ENCODE peak calls at places on chromosome 2, in seven cellular contexts. One of them, this sample, is unnamed.

GRCh38 chr2:27356056-27356381 is 545 bp downstream of the GTF3C2 start:
- DNase-seq in Kasumi-1: peak; percentile 62
- DNase-seq in NCI-H2171: peak; percentile 41
- DNase-seq in HFFc6: peak; percentile 57
- DNase-seq in psoas muscle: peak; percentile 77
- DNase-seq in HAP-1: peak; percentile 78
- DNase-seq in fibroblast of lung: peak; percentile 52
- DNase-seq in this sample: peak; percentile 23

GRCh38 chr2:234257859-234258561 is 207.5 kb downstream of the SPP2 start:
- DNase-seq in Kasumi-1: no peak
- DNase-seq in fibroblast of lung: peak; percentile 99
- DNase-seq in psoas muscle: no peak
- DNase-seq in NCI-H2171: peak; percentile 10
- DNase-seq in HAP-1: peak; percentile 39
- DNase-seq in HFFc6: peak; percentile 97
- DNase-seq in this sample: peak; percentile 51

GRCh38 chr2:134327367-134327766 is 73.5 kb downstream of the MGAT5 start:
- DNase-seq in fibroblast of lung: no peak
- DNase-seq in psoas muscle: no peak
- DNase-seq in HAP-1: no peak
- DNase-seq in Kasumi-1: no peak
- DNase-seq in NCI-H2171: no peak
- DNase-seq in HFFc6: no peak
- DNase-seq in this sample: no peak

GRCh38 chr2:49177194-49177593 is 22.9 kb upstream of the FSHR start:
- DNase-seq in NCI-H2171: no peak
- DNase-seq in psoas muscle: no peak
- DNase-seq in Kasumi-1: no peak
- DNase-seq in HFFc6: no peak
- DNase-seq in fibroblast of lung: no peak
- DNase-seq in HAP-1: no peak
- DNase-seq in this sample: no peak

GRCh38 chr2:144183744-144184143 is 336.2 kb downstream of the ZEB2 start:
- DNase-seq in Kasumi-1: peak; percentile 12
- DNase-seq in fibroblast of lung: peak; percentile 15
- DNase-seq in HFFc6: peak; percentile 72
- DNase-seq in HAP-1: no peak
- DNase-seq in NCI-H2171: no peak
- DNase-seq in psoas muscle: no peak
- DNase-seq in this sample: no peak

GRCh38 chr2:113164234-113164929 is 9.4 kb upstream of the PSD4 start:
- DNase-seq in psoas muscle: no peak
- DNase-seq in HAP-1: no peak
- DNase-seq in NCI-H2171: no peak
- DNase-seq in HFFc6: no peak
- DNase-seq in Kasumi-1: no peak
- DNase-seq in fibroblast of lung: no peak
- DNase-seq in this sample: no peak

GRCh38 chr2:28828382-28828781 is 17.7 kb downstream of the SPDYA start:
- DNase-seq in psoas muscle: no peak
- DNase-seq in NCI-H2171: no peak
- DNase-seq in fibroblast of lung: peak; percentile 50
- DNase-seq in Kasumi-1: no peak
- DNase-seq in HAP-1: no peak
- DNase-seq in HFFc6: no peak
- DNase-seq in this sample: no peak

GRCh38 chr2:64865073-64865830 is 123.9 kb upstream of the SLC1A4 start:
- DNase-seq in Kasumi-1: peak; percentile 47
- DNase-seq in psoas muscle: peak; percentile 79
- DNase-seq in fibroblast of lung: peak; percentile 46
- DNase-seq in NCI-H2171: peak; percentile 59
- DNase-seq in HAP-1: peak; percentile 73
- DNase-seq in HFFc6: peak; percentile 56
- DNase-seq in this sample: no peak

GRCh38 chr2:75327334-75327733 is 128.0 kb upstream of the TACR1 start:
- DNase-seq in HFFc6: no peak
- DNase-seq in NCI-H2171: no peak
- DNase-seq in Kasumi-1: no peak
- DNase-seq in HAP-1: no peak
- DNase-seq in psoas muscle: no peak
- DNase-seq in fibroblast of lung: no peak
- DNase-seq in this sample: no peak

GRCh38 chr2:233331536-233331935 is 22.8 kb upstream of the DGKD start:
- DNase-seq in psoas muscle: peak; percentile 62
- DNase-seq in Kasumi-1: peak; percentile 94
- DNase-seq in HFFc6: no peak
- DNase-seq in NCI-H2171: no peak
- DNase-seq in HAP-1: no peak
- DNase-seq in fibroblast of lung: no peak
- DNase-seq in this sample: no peak

GRCh38 chr2:233356546-233357308 is 2.4 kb downstream of the DGKD start:
- DNase-seq in HFFc6: no peak
- DNase-seq in NCI-H2171: no peak
- DNase-seq in psoas muscle: no peak
- DNase-seq in fibroblast of lung: no peak
- DNase-seq in Kasumi-1: no peak
- DNase-seq in HAP-1: no peak
- DNase-seq in this sample: no peak

GRCh38 chr2:181438298-181438697 is 18.9 kb upstream of the ITGA4 start:
- DNase-seq in HAP-1: no peak
- DNase-seq in fibroblast of lung: no peak
- DNase-seq in NCI-H2171: no peak
- DNase-seq in psoas muscle: no peak
- DNase-seq in HFFc6: no peak
- DNase-seq in Kasumi-1: peak; percentile 34
- DNase-seq in this sample: no peak

GRCh38 chr2:177391822-177392372 is 676 bp upstream of the AGPS start:
- DNase-seq in HFFc6: no peak
- DNase-seq in HAP-1: no peak
- DNase-seq in psoas muscle: no peak
- DNase-seq in Kasumi-1: no peak
- DNase-seq in NCI-H2171: no peak
- DNase-seq in fibroblast of lung: no peak
- DNase-seq in this sample: no peak

GRCh38 chr2:66601624-66602023 is 166.7 kb downstream of the MEIS1 start:
- DNase-seq in HFFc6: no peak
- DNase-seq in fibroblast of lung: no peak
- DNase-seq in Kasumi-1: no peak
- DNase-seq in HAP-1: no peak
- DNase-seq in psoas muscle: no peak
- DNase-seq in NCI-H2171: no peak
- DNase-seq in this sample: no peak

GRCh38 chr2:126912201-126912600 is 13.5 kb downstream of the TEX51 start:
- DNase-seq in fibroblast of lung: no peak
- DNase-seq in psoas muscle: no peak
- DNase-seq in HAP-1: no peak
- DNase-seq in NCI-H2171: no peak
- DNase-seq in HFFc6: no peak
- DNase-seq in Kasumi-1: no peak
- DNase-seq in this sample: no peak

GRCh38 chr2:105795575-105795934 is 50.8 kb downstream of the NCK2 start:
- DNase-seq in NCI-H2171: no peak
- DNase-seq in HFFc6: no peak
- DNase-seq in fibroblast of lung: no peak
- DNase-seq in psoas muscle: no peak
- DNase-seq in HAP-1: peak; percentile 51
- DNase-seq in Kasumi-1: peak; percentile 49
- DNase-seq in this sample: no peak

GRCh38 chr2:69601179-69601612 is 42.3 kb downstream of the AAK1 start:
- DNase-seq in HAP-1: no peak
- DNase-seq in Kasumi-1: no peak
- DNase-seq in psoas muscle: no peak
- DNase-seq in fibroblast of lung: peak; percentile 96
- DNase-seq in HFFc6: peak; percentile 92
- DNase-seq in NCI-H2171: no peak
- DNase-seq in this sample: no peak

GRCh38 chr2:52810460-52810859 is 957.1 kb upstream of the CHAC2 start:
- DNase-seq in fibroblast of lung: peak; percentile 37
- DNase-seq in NCI-H2171: no peak
- DNase-seq in HFFc6: peak; percentile 21
- DNase-seq in psoas muscle: no peak
- DNase-seq in HAP-1: no peak
- DNase-seq in Kasumi-1: peak; percentile 69
- DNase-seq in this sample: peak; percentile 11

GRCh38 chr2:168272225-168272624 is 24.8 kb upstream of the STK39 start:
- DNase-seq in psoas muscle: no peak
- DNase-seq in HFFc6: no peak
- DNase-seq in NCI-H2171: no peak
- DNase-seq in fibroblast of lung: no peak
- DNase-seq in HAP-1: no peak
- DNase-seq in Kasumi-1: no peak
- DNase-seq in this sample: no peak

GRCh38 chr2:239049421-239050251 is 201.8 kb downstream of the TWIST2 start:
- DNase-seq in HAP-1: no peak
- DNase-seq in NCI-H2171: no peak
- DNase-seq in Kasumi-1: no peak
- DNase-seq in psoas muscle: peak; percentile 29
- DNase-seq in fibroblast of lung: peak; percentile 25
- DNase-seq in HFFc6: peak; percentile 12
- DNase-seq in this sample: no peak

GRCh38 chr2:36697424-36698066 is 1.0 kb downstream of the VIT start:
- DNase-seq in NCI-H2171: no peak
- DNase-seq in psoas muscle: no peak
- DNase-seq in HAP-1: no peak
- DNase-seq in HFFc6: no peak
- DNase-seq in Kasumi-1: no peak
- DNase-seq in fibroblast of lung: no peak
- DNase-seq in this sample: no peak

GRCh38 chr2:119255760-119256573 is 32.3 kb downstream of the STEAP3 start:
- DNase-seq in NCI-H2171: no peak
- DNase-seq in Kasumi-1: no peak
- DNase-seq in psoas muscle: no peak
- DNase-seq in fibroblast of lung: peak; percentile 96
- DNase-seq in HFFc6: peak; percentile 93
- DNase-seq in HAP-1: peak; percentile 80
- DNase-seq in this sample: peak; percentile 77

GRCh38 chr2:46490521-46491141 is 11.3 kb downstream of the TMEM247 start:
- DNase-seq in Kasumi-1: peak; percentile 97
- DNase-seq in NCI-H2171: no peak
- DNase-seq in psoas muscle: peak; percentile 74
- DNase-seq in fibroblast of lung: peak; percentile 27
- DNase-seq in HAP-1: no peak
- DNase-seq in HFFc6: no peak
- DNase-seq in this sample: no peak

GRCh38 chr2:109470121-109470921 is 143.4 kb downstream of the SEPTIN10 start:
- DNase-seq in HFFc6: peak; percentile 84
- DNase-seq in Kasumi-1: peak; percentile 97
- DNase-seq in fibroblast of lung: peak; percentile 76
- DNase-seq in HAP-1: no peak
- DNase-seq in NCI-H2171: no peak
- DNase-seq in psoas muscle: no peak
- DNase-seq in this sample: no peak

GRCh38 chr2:214801068-214801467 is 8.4 kb downstream of the BARD1 start:
- DNase-seq in NCI-H2171: no peak
- DNase-seq in psoas muscle: no peak
- DNase-seq in Kasumi-1: no peak
- DNase-seq in HAP-1: no peak
- DNase-seq in HFFc6: no peak
- DNase-seq in fibroblast of lung: no peak
- DNase-seq in this sample: no peak

GRCh38 chr2:25905126-25905525 is 26.8 kb upstream of the ASXL2 start:
- DNase-seq in NCI-H2171: no peak
- DNase-seq in HFFc6: no peak
- DNase-seq in fibroblast of lung: no peak
- DNase-seq in HAP-1: no peak
- DNase-seq in psoas muscle: no peak
- DNase-seq in Kasumi-1: no peak
- DNase-seq in this sample: no peak

GRCh38 chr2:16666453-16666801 is 793 bp upstream of the CYRIA start:
- DNase-seq in psoas muscle: peak; percentile 61
- DNase-seq in fibroblast of lung: peak; percentile 78
- DNase-seq in Kasumi-1: no peak
- DNase-seq in HFFc6: no peak
- DNase-seq in NCI-H2171: no peak
- DNase-seq in HAP-1: no peak
- DNase-seq in this sample: peak; percentile 30

GRCh38 chr2:135132314-135132713 is 80.2 kb downstream of the RAB3GAP1 start:
- DNase-seq in HFFc6: peak; percentile 15
- DNase-seq in HAP-1: no peak
- DNase-seq in fibroblast of lung: peak; percentile 71
- DNase-seq in psoas muscle: no peak
- DNase-seq in NCI-H2171: no peak
- DNase-seq in Kasumi-1: no peak
- DNase-seq in this sample: no peak

GRCh38 chr2:40955042-40955441 is 503.2 kb upstream of the SLC8A1 start:
- DNase-seq in Kasumi-1: no peak
- DNase-seq in psoas muscle: no peak
- DNase-seq in NCI-H2171: no peak
- DNase-seq in HAP-1: no peak
- DNase-seq in HFFc6: no peak
- DNase-seq in fibroblast of lung: no peak
- DNase-seq in this sample: no peak

GRCh38 chr2:158779621-158780020 is 15.5 kb upstream of the DAPL1 start:
- DNase-seq in psoas muscle: no peak
- DNase-seq in fibroblast of lung: no peak
- DNase-seq in NCI-H2171: no peak
- DNase-seq in HFFc6: no peak
- DNase-seq in HAP-1: no peak
- DNase-seq in Kasumi-1: no peak
- DNase-seq in this sample: no peak

GRCh38 chr2:41728757-41729338 is 319.0 kb upstream of the PKDCC start:
- DNase-seq in psoas muscle: no peak
- DNase-seq in Kasumi-1: no peak
- DNase-seq in HAP-1: no peak
- DNase-seq in fibroblast of lung: no peak
- DNase-seq in NCI-H2171: no peak
- DNase-seq in HFFc6: no peak
- DNase-seq in this sample: no peak

GRCh38 chr2:70903171-70903570 is 32.5 kb upstream of the ATP6V1B1 start:
- DNase-seq in psoas muscle: no peak
- DNase-seq in NCI-H2171: no peak
- DNase-seq in fibroblast of lung: no peak
- DNase-seq in Kasumi-1: no peak
- DNase-seq in HAP-1: no peak
- DNase-seq in HFFc6: no peak
- DNase-seq in this sample: no peak

GRCh38 chr2:84022810-84023431 is 436.2 kb downstream of the SUCLG1 start:
- DNase-seq in psoas muscle: no peak
- DNase-seq in NCI-H2171: peak; percentile 12
- DNase-seq in HFFc6: peak; percentile 33
- DNase-seq in fibroblast of lung: peak; percentile 6
- DNase-seq in HAP-1: peak; percentile 69
- DNase-seq in Kasumi-1: peak; percentile 66
- DNase-seq in this sample: peak; percentile 69

GRCh38 chr2:237721828-237722227 is 76.8 kb upstream of the RBM44 start:
- DNase-seq in HAP-1: no peak
- DNase-seq in psoas muscle: no peak
- DNase-seq in fibroblast of lung: no peak
- DNase-seq in Kasumi-1: peak; percentile 2
- DNase-seq in HFFc6: no peak
- DNase-seq in NCI-H2171: no peak
- DNase-seq in this sample: no peak

GRCh38 chr2:156486175-156486574 is 50.0 kb downstream of the GPD2 start:
- DNase-seq in psoas muscle: no peak
- DNase-seq in HAP-1: no peak
- DNase-seq in fibroblast of lung: peak; percentile 58
- DNase-seq in HFFc6: no peak
- DNase-seq in Kasumi-1: no peak
- DNase-seq in NCI-H2171: no peak
- DNase-seq in this sample: no peak

This sample was measured in NT2/D1.